ENCODE peak calls at places on chromosome 2, in seven cellular contexts. Z is iris pigment epithelial cell; H is H7; D is T47D; V is PC-9; W is stimulated activated naive CD8-positive, alpha-beta T cell treated with anti-CD3 and anti-CD28 coated beads, Interleukin-15, amount 100 ng/mL, for 72 hours; R is HEK293T. E is an unnamed sample.

GRCh38 chr2:207630491-207630890 is 5.3 kb upstream of the METTL21A start:
- DNase-seq in Z (no peak), H (no peak), D (no peak), V (no peak), W (no peak), R (no peak), E (no peak)

GRCh38 chr2:85852979-85853498 is 35.8 kb downstream of the ST3GAL5 start:
- DNase-seq in Z (no peak), H (no peak), D (no peak), V (no peak), W (peak), R (no peak), E (no peak)

GRCh38 chr2:23349508-23349907 is 35.5 kb upstream of the KLHL29 start:
- DNase-seq in Z (no peak), H (no peak), D (no peak), V (no peak), W (no peak), R (no peak), E (no peak)

GRCh38 chr2:36819090-36819711 is 122.7 kb downstream of the VIT start:
- DNase-seq in Z (no peak), H (peak), D (no peak), V (no peak), W (no peak), R (no peak), E (no peak)

GRCh38 chr2:151775057-151775740 is 40.9 kb upstream of the NEB start:
- DNase-seq in Z (peak), H (no peak), D (no peak), V (no peak), W (no peak), R (no peak), E (no peak)

GRCh38 chr2:127415593-127416485 is 2.4 kb upstream of the PROC start:
- DNase-seq in Z (peak), H (peak), D (peak), V (peak), W (peak), R (peak), E (peak)

GRCh38 chr2:217071416-217071815 is 211.6 kb upstream of the TNP1 start:
- DNase-seq in Z (peak), H (no peak), D (no peak), V (no peak), W (no peak), R (no peak), E (no peak)

GRCh38 chr2:19350678-19351401 is 7.6 kb downstream of the OSR1 start:
- DNase-seq in Z (no peak), H (peak), D (no peak), V (no peak), W (no peak), R (no peak), E (no peak)

GRCh38 chr2:127012868-127013267 is 94.1 kb downstream of the BIN1 start:
- DNase-seq in Z (peak), H (no peak), D (no peak), V (no peak), W (no peak), R (no peak), E (no peak)

GRCh38 chr2:60366178-60366577 is 187.3 kb downstream of the BCL11A start:
- DNase-seq in Z (no peak), H (no peak), D (no peak), V (no peak), W (no peak), R (no peak), E (no peak)

GRCh38 chr2:96928277-96928781 is 58.1 kb downstream of the FAM178B start:
- DNase-seq in Z (no peak), H (no peak), D (no peak), V (no peak), W (no peak), R (peak), E (no peak)

GRCh38 chr2:219453691-219454131 is 19.1 kb downstream of the SPEG start:
- DNase-seq in Z (peak), H (no peak), D (no peak), V (no peak), W (no peak), R (no peak), E (no peak)

GRCh38 chr2:175111200-175111657 is 56.8 kb downstream of the ATF2 start:
- DNase-seq in Z (peak), H (peak), D (no peak), V (peak), W (no peak), R (peak), E (peak)

GRCh38 chr2:195304310-195304709 is 352.7 kb upstream of the SLC39A10 start:
- DNase-seq in Z (peak), H (no peak), D (no peak), V (no peak), W (no peak), R (no peak), E (no peak)

GRCh38 chr2:105929506-105929905 is 184.8 kb downstream of the NCK2 start:
- DNase-seq in Z (peak), H (no peak), D (no peak), V (no peak), W (no peak), R (no peak), E (no peak)

GRCh38 chr2:3586220-3586619 is 8.7 kb upstream of the COLEC11 start:
- DNase-seq in Z (no peak), H (no peak), D (no peak), V (no peak), W (no peak), R (no peak), E (no peak)

GRCh38 chr2:239197146-239197545 is 203.7 kb downstream of the HDAC4 start:
- DNase-seq in Z (no peak), H (no peak), D (no peak), V (no peak), W (no peak), R (no peak), E (no peak)

GRCh38 chr2:60794271-60794863 is 38.3 kb downstream of the PAPOLG start:
- DNase-seq in Z (peak), H (peak), D (peak), V (no peak), W (no peak), R (no peak), E (no peak)

GRCh38 chr2:224909885-224910517 is 132.3 kb downstream of the DOCK10 start:
- DNase-seq in Z (peak), H (peak), D (peak), V (peak), W (no peak), R (no peak), E (no peak)

GRCh38 chr2:95207111-95207961 is at the start of gene ZNF892:
- DNase-seq in Z (peak), H (peak), D (peak), V (peak), W (peak), R (peak), E (peak)

GRCh38 chr2:118048396-118048795 is 34.5 kb upstream of the CCDC93 start:
- DNase-seq in Z (peak), H (no peak), D (no peak), V (no peak), W (no peak), R (no peak), E (no peak)

GRCh38 chr2:48170281-48170680 is 264.0 kb upstream of the FBXO11 start:
- DNase-seq in Z (peak), H (no peak), D (no peak), V (no peak), W (no peak), R (no peak), E (no peak)

GRCh38 chr2:212330263-212330662 is 208.3 kb downstream of the ERBB4 start:
- DNase-seq in Z (no peak), H (no peak), D (no peak), V (no peak), W (no peak), R (no peak), E (no peak)

GRCh38 chr2:128982001-128982400 is 663.3 kb upstream of the HS6ST1 start:
- DNase-seq in Z (no peak), H (no peak), D (no peak), V (no peak), W (no peak), R (no peak), E (no peak)

GRCh38 chr2:78999410-78999809 is 26.1 kb upstream of the REG3G start:
- DNase-seq in Z (peak), H (no peak), D (no peak), V (no peak), W (no peak), R (no peak), E (no peak)

GRCh38 chr2:226664140-226664539 is 135.5 kb downstream of the IRS1 start:
- DNase-seq in Z (no peak), H (no peak), D (no peak), V (no peak), W (no peak), R (no peak), E (no peak)

E was measured in GM19239.